ENCODE peak calls at places on chromosome 2, in five cellular contexts. G is heart right ventricle, J is GM23248, C is tibial artery, Q is cardiac muscle cell. O is an unnamed sample.

GRCh38 chr2:239938651-239939486 is 86.3 kb downstream of the NDUFA10 start:
- DNase-seq in J (no peak), Q (no peak), C (peak; percentile 54), G (no peak), O (no peak)

GRCh38 chr2:128416781-128417180 is 98.1 kb upstream of the HS6ST1 start:
- DNase-seq in C (peak; percentile 40), Q (no peak), J (no peak), G (no peak), O (peak; percentile 25)

GRCh38 chr2:179898873-179899272 is 37.5 kb upstream of the ZNF385B start:
- DNase-seq in Q (peak; percentile 48), G (no peak), C (no peak), J (peak; percentile 47), O (no peak)

GRCh38 chr2:20884829-20885228 is 61.9 kb upstream of the LDAH start:
- DNase-seq in C (no peak), J (no peak), Q (no peak), G (no peak), O (no peak)

GRCh38 chr2:237128026-237128703 is 42.5 kb downstream of the COPS8 start:
- DNase-seq in G (peak; percentile 82), J (peak; percentile 99), C (peak; percentile 99), Q (peak; percentile 99), O (no peak)

GRCh38 chr2:106845716-106846115 is 40.3 kb downstream of the ST6GAL2 start:
- DNase-seq in Q (no peak), C (no peak), G (no peak), J (no peak), O (no peak)

GRCh38 chr2:52536929-52537460 is 1230.6 kb upstream of the CHAC2 start:
- DNase-seq in G (no peak), J (no peak), C (no peak), Q (no peak), O (no peak)

GRCh38 chr2:236661762-236662110 is 92.1 kb downstream of the ACKR3 start:
- DNase-seq in G (no peak), J (peak; percentile 65), C (no peak), Q (peak; percentile 80), O (no peak)

GRCh38 chr2:70357076-70358071 is 55.5 kb upstream of the FAM136A start:
- DNase-seq in J (peak; percentile 82), C (no peak), G (no peak), Q (peak; percentile 13), O (no peak)

GRCh38 chr2:86038291-86039081 is 67.2 kb downstream of the POLR1A start:
- DNase-seq in J (peak; percentile 82), C (peak; percentile 64), G (no peak), Q (peak; percentile 74), O (peak; percentile 21)

GRCh38 chr2:28336993-28337627 is 55.5 kb upstream of the FOSL2 start:
- DNase-seq in Q (no peak), C (peak; percentile 63), G (no peak), J (no peak), O (no peak)
- H3K27ac ChIP-seq in Q (no peak overlapping the region), C (no peak overlapping the region), G (no peak overlapping the region), J (no peak overlapping the region), O (no peak overlapping the region)

GRCh38 chr2:170181602-170182001 is 3.7 kb downstream of the MYO3B start:
- DNase-seq in G (no peak), C (no peak), J (no peak), Q (no peak), O (no peak)
- H3K4me1 ChIP-seq in G (no peaks in the 10 kb centered on the region), C (no peaks in the 10 kb centered on the region), J (peaks cover 15% of the 10 kb centered on the region), Q (no peaks in the 10 kb centered on the region), O (no peaks in the 10 kb centered on the region)

GRCh38 chr2:7028846-7029245 is 111.6 kb downstream of the RNF144A start:
- DNase-seq in G (no peak), C (no peak), J (no peak), Q (no peak), O (no peak)
- H3K27ac ChIP-seq in G (peak overlapping the region; percentile 46), C (no peak overlapping the region), J (no peak overlapping the region), Q (no peak overlapping the region), O (no peak overlapping the region)

DNA sequence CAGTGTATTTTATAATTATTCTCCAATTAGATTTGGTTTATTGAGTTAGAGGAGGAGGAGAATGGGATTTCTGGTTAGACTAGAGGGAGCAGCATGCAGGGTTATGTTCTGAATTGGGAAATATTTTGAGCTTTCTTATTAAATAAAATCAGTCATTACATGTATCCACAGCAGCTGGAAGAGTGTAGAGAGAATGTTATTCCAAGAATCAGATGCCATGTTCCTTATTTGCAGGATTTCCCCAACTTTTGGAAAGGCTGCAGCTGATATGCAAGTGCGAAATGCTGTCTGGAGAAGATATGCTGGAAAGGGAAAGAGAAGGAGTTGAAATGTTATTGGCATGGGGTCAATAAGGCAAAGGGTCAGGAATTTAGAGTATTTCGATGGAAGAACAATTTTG is 255.8 kb downstream of the MTX2 start:
- DNase-seq in G (no peak), C (no peak), Q (peak; percentile 45), J (no peak), O (no peak)
- H3K4me1 ChIP-seq in G (peaks cover 61% of the 10 kb centered on the region), C (peaks cover 7% of the 10 kb centered on the region), Q (no peaks in the 10 kb centered on the region), J (peaks cover 8% of the 10 kb centered on the region), O (no peaks in the 10 kb centered on the region)

GRCh38 chr2:1751768-1752725 is 7.7 kb upstream of the PXDN start:
- DNase-seq in C (peak; percentile 59), G (no peak), Q (no peak), J (no peak), O (no peak)
- H3K27ac ChIP-seq in C (no peak overlapping the region), G (no peak overlapping the region), Q (no peak overlapping the region), J (no peak overlapping the region), O (no peak overlapping the region)

DNA sequence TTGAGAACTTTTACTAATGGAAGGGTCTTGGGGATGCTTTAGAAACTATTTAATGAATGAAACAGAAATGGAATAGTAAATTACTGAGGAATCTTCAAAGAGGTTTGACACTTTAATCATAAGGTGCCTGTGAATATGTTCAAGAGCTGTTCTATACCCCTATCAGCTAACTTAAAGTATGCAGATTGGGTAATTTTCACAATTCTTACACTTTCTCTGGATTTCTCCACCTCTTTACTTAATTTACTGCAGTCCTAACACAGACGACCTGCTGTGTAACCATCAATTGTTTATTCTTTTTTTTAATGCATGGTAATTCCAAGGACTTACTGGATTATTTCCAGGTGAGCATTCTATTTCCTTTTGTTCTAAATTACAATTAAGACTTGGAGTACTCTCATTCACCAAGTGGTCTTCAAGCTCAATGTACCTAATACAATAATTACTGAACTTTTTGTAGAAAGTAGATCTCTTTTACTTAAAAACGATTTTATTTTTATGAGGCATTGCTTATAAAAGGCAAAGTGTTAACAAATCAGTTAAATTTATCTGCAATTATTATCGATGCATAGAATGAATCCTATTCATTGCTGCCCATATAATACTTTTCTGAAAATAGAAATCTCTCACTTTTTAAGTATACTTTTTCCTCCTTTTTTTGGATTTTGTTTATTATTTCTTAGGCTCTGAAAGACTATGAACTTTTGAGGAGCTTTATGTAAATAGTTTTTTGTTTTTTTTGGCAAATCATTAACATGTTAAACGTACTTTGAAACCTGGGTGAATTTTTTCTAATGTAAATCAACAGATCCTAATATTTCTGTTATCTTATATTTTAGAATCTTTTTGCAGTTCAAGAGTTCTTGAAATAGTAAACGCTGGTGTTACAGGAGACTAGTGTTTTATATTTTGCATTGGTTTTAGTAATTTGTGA is 5.5 kb downstream of the VSNL1 start:
- DNase-seq in J (no peak), Q (no peak), G (no peak), C (no peak), O (no peak)
- H3K4me1 ChIP-seq in J (peaks cover 10% of the 10 kb centered on the region), Q (peaks cover 6% of the 10 kb centered on the region), G (no peaks in the 10 kb centered on the region), C (peaks cover 8% of the 10 kb centered on the region), O (no peaks in the 10 kb centered on the region)

GRCh38 chr2:135863231-135863630 is 13.0 kb downstream of the MCM6 start:
- DNase-seq in J (peak; percentile 13), C (no peak), G (no peak), Q (no peak), O (no peak)
- H3K27ac ChIP-seq in J (no peak overlapping the region), C (no peak overlapping the region), G (no peak overlapping the region), Q (no peak overlapping the region), O (no peak overlapping the region)

DNA sequence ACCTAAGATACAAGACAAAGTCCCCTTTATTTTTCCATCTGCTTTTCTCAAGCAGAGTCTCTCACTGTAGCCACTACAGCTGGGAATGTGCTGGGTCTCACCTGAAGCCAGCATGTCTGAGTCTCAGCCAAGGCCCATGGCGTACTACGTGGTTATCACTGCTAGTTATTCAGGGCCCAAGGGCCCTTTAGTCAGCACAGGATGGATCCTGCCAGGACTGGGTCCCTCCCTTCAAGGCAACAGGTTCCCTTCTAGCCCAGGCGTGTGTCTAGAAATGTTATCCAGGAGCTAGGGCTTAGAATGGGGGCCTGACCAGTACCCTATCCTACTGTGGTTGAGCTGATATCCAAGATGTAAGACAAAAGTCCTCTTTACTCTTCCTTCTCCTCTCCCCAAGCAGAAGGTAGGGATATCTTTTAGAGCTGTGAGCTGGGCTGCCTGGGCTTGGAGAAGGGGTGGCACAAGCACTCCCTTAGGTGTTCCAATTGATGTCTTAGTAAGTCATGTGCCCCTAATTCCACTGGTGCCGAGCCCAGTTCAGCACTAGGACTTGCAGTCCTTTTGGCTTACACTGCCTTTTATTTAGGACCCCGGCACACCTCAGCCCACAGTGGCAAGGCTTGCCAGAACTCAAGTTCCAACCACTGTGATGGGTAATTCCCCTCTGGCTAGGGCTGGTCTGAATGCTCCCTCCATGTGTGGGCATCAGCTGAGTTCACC is 17.7 kb downstream of the VPS54 start:
- DNase-seq in C (no peak), G (no peak), J (no peak), Q (no peak), O (no peak)
- H3K4me1 ChIP-seq in C (peaks cover 39% of the 10 kb centered on the region), G (peaks cover 48% of the 10 kb centered on the region), J (no peaks in the 10 kb centered on the region), Q (no peaks in the 10 kb centered on the region), O (peaks cover 5% of the 10 kb centered on the region)

DNA sequence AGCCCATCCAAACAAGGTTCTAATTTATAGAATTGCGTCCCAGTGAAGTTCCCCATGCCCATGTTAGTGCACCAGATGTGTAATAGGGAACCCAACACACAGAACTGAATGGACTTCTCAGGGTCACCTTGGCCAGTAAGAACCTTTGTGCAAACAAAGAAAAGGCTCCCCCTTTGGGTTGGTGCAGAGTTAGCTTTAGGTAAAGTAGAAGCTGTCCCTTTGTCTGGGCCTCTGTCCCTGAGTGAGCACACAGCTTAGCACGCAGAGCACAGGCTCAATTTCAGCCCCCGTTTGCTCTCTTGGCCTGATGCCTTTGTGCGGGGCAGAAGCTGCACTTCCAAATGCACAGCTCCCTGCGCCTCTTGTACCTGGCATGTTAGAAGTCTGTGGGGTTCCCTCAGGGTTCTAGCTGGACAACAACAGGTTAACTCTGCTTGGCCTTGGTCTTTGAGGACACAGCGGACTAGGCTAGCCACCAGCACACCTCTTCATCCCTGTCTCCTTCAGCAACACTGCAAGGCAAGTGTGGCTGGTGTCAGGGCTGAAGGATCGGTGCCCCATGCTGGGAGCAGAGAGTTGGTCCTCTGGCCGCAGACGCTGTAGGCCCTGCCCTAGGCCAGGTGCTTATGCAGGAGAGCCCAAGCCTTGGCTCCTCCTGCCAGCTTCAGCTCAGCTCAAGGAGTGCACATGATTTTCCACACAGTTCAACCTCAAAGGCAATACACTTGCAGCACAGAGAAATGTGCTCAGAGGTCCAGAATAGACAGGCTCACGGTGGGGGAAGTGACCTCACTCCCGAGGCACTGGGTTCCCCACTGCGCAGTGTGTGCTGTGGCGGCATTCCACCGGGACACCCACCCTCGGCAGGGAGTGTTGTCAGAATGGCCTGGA is 73.3 kb upstream of the FOSL2 start:
- DNase-seq in C (no peak), J (no peak), G (no peak), Q (no peak), O (no peak)
- H3K27ac ChIP-seq in C (peak overlapping the region; percentile 33), J (no peak overlapping the region), G (no peak overlapping the region), Q (no peak overlapping the region), O (no peak overlapping the region)

O was measured in pancreas.